ENCODE peak calls at places on chromosomes 12 and 14, in six cellular contexts. D is CD8-positive, alpha-beta memory T cell; Z is HepG2; H is dorsolateral prefrontal cortex; M is foreskin fibroblast; F is Panc1. T is an unnamed sample.

GRCh38 chr12:5487971-5488955 is 56.4 kb downstream of the NTF3 start:
- DNase-seq in D (no peak), Z (no peak), H (no peak), M (peak), F (no peak), T (no peak)

GRCh38 chr14:54083549-54084239 is 127.1 kb upstream of the BMP4 start:
- DNase-seq in D (no peak), Z (peak), H (no peak), M (no peak), F (no peak), T (no peak)

GRCh38 chr12:104622942-104623341 is 166.2 kb downstream of the CHST11 start:
- DNase-seq in D (no peak), Z (no peak), H (no peak), M (no peak), F (no peak), T (no peak)

GRCh38 chr12:50589650-50590435 is 85.1 kb downstream of the DIP2B start:
- DNase-seq in D (no peak), Z (no peak), H (no peak), M (peak), F (no peak), T (no peak)

GRCh38 chr12:96989916-96990315 is 82.9 kb downstream of the NEDD1 start:
- DNase-seq in D (no peak), Z (peak), H (no peak), M (no peak), F (no peak), T (no peak)

GRCh38 chr14:31877333-31877798 is 199.7 kb upstream of the ARHGAP5 start:
- DNase-seq in D (no peak), Z (no peak), H (no peak), M (peak), F (no peak), T (no peak)

GRCh38 chr12:13749380-13749779 is 232.0 kb downstream of the GRIN2B start:
- DNase-seq in D (no peak), Z (no peak), H (no peak), M (no peak), F (no peak), T (no peak)

GRCh38 chr12:104285740-104286537 is 17.6 kb upstream of the EID3 start:
- DNase-seq in D (no peak), Z (no peak), H (no peak), M (peak), F (no peak), T (no peak)

GRCh38 chr12:106131671-106132070 is 7.1 kb downstream of the NUAK1 start:
- DNase-seq in D (no peak), Z (peak), H (no peak), M (peak), F (no peak), T (no peak)

GRCh38 chr14:96741151-96741977 is 55.8 kb upstream of the VRK1 start:
- DNase-seq in D (peak), Z (no peak), H (peak), M (peak), F (no peak), T (no peak)

GRCh38 chr14:53331247-53331646 is 178.1 kb upstream of the DDHD1 start:
- DNase-seq in D (no peak), Z (no peak), H (no peak), M (peak), F (no peak), T (peak)

GRCh38 chr12:50913224-50913623 is 39.1 kb upstream of the HIGD1C start:
- DNase-seq in D (no peak), Z (no peak), H (no peak), M (no peak), F (no peak), T (no peak)

GRCh38 chr12:106084048-106084671 is 54.6 kb downstream of the NUAK1 start:
- DNase-seq in D (no peak), Z (peak), H (no peak), M (peak), F (no peak), T (no peak)

GRCh38 chr12:110906088-110906487 is 14.3 kb downstream of the MYL2 start:
- DNase-seq in D (no peak), Z (no peak), H (no peak), M (no peak), F (no peak), T (no peak)

GRCh38 chr12:98371419-98371818 is 144.0 kb upstream of the TMPO start:
- DNase-seq in D (no peak), Z (no peak), H (no peak), M (no peak), F (no peak), T (no peak)

GRCh38 chr12:101108130-101108529 is 101.9 kb downstream of the SLC5A8 start:
- DNase-seq in D (no peak), Z (peak), H (no peak), M (no peak), F (no peak), T (no peak)

GRCh38 chr12:10551375-10551774 is 45.7 kb downstream of the EIF2S3B start:
- DNase-seq in D (no peak), Z (no peak), H (no peak), M (no peak), F (no peak), T (no peak)

GRCh38 chr12:50246873-50247612 is 36.3 kb downstream of the LIMA1 start:
- DNase-seq in D (no peak), Z (peak), H (no peak), M (peak), F (peak), T (peak)

GRCh38 chr12:114430306-114430705 is 24.4 kb upstream of the TBX5 start:
- DNase-seq in D (no peak), Z (no peak), H (no peak), M (peak), F (no peak), T (no peak)

GRCh38 chr12:129871991-129872969 is 31.5 kb downstream of the TMEM132D start:
- DNase-seq in D (no peak), Z (no peak), H (no peak), M (no peak), F (no peak), T (no peak)

GRCh38 chr14:64701660-64702059 is 2.6 kb upstream of the PLEKHG3 start:
- DNase-seq in D (no peak), Z (no peak), H (no peak), M (no peak), F (no peak), T (no peak)

GRCh38 chr14:105203057-105203494 is 22.0 kb upstream of the NUDT14 start:
- DNase-seq in D (peak), Z (no peak), H (peak), M (peak), F (peak), T (no peak)

GRCh38 chr12:118958520-118958919 is 22.8 kb upstream of the SRRM4 start:
- DNase-seq in D (no peak), Z (no peak), H (no peak), M (no peak), F (no peak), T (no peak)

GRCh38 chr12:68342966-68343365 is 10.8 kb upstream of the MDM1 start:
- DNase-seq in D (no peak), Z (no peak), H (no peak), M (no peak), F (no peak), T (no peak)

GRCh38 chr14:64825006-64825405 is 54.7 kb downstream of the SPTB start:
- DNase-seq in D (no peak), Z (no peak), H (no peak), M (no peak), F (no peak), T (no peak)

GRCh38 chr12:116628450-116628793 is 69.2 kb downstream of the MAP1LC3B2 start:
- DNase-seq in D (no peak), Z (no peak), H (no peak), M (no peak), F (no peak), T (no peak)

GRCh38 chr12:62714409-62715075 is 220.4 kb downstream of the PPM1H start:
- DNase-seq in D (no peak), Z (no peak), H (no peak), M (peak), F (no peak), T (no peak)

DNA sequence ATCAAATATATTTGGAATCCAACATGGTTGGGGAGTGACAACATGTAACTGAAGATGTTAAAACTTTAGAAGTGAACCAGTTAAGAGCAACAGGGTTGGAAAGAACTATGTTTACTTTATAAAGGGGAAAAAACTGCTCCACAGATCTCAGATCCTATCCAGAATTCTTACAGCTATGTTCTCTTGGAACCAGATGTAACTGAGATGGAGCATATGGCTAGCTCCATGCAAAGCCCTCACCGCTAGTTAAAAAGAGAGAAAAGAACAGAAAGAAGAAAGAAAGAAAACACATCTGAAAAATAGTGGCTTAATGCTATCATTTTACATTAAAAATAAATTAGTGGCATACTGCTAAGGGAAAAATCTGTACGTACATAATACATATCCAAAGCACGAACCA is 235.3 kb downstream of the NELL2 start:
- DNase-seq in D (no peak), Z (no peak), H (no peak), M (no peak), F (no peak), T (no peak)
- H3K4me3 ChIP-seq in D (no peak), Z (no peak), H (no peak), M (no peak), F (no peak), T (no peak)

GRCh38 chr14:59870277-59871165 is at the start of gene RTN1:
- DNase-seq in D (no peak), Z (no peak), H (peak), M (peak), F (no peak), T (no peak)
- H3K4me3 ChIP-seq in D (no peak), Z (peak), H (peak), M (peak), F (peak), T (peak)

GRCh38 chr12:14833952-14834351 is 9.4 kb downstream of the ART4 start:
- DNase-seq in D (no peak), Z (peak), H (no peak), M (peak), F (no peak), T (no peak)

GRCh38 chr12:14834502-14834901 is 8.8 kb downstream of the ART4 start:
- DNase-seq in D (no peak), Z (no peak), H (no peak), M (no peak), F (no peak), T (no peak)

GRCh38 chr12:14833336-14833735 is 10.0 kb downstream of the ART4 start:
- DNase-seq in D (no peak), Z (no peak), H (no peak), M (no peak), F (no peak), T (no peak)

GRCh38 chr12:14839262-14839661 is 4.1 kb downstream of the ART4 start:
- DNase-seq in D (no peak), Z (no peak), H (no peak), M (no peak), F (no peak), T (no peak)

DNA sequence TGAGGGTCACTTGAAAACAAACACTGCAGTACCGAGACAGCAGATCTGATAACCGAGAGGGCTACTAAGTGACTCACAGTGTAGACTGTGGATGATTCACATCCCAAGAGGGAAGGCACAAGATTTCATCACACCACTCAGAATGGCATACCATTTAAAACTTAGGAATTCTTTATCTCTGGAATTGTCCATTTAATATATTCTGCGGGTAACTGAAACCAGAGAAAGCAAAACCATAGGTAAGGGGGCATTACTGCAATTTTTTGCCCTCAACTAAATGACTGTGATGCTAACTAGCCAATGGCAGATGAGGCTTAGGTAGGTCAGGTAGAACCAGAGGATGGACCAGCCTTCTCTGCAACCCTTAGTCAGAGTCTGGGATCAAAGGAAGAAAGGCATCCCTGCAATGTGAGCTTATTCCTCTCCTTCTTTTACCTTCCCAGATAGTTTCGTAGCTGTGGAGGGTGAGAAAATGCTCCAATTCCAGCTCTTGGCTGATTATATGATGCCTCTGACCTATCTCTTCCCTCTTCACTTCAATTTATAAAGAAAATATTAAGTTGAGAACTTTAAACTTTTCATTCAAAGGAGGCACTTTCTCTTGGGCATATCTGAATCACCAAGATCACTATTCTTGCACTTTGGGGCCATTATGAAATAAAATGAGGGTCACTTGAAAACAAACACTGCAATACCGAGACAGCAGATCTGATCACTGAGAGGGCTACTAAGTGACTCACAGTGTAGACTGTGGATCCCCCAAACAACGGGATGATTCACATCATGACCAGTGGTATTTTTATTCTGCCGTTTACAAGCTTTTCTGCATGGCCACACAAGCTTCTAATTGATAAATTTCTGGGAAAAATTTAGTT is 6.8 kb downstream of the ART4 start:
- DNase-seq in D (no peak), Z (peak), H (no peak), M (peak), F (peak), T (peak)
- H3K4me3 ChIP-seq in D (no peak), Z (no peak), H (no peak), M (peak), F (no peak), T (no peak)

GRCh38 chr12:57109207-57110160 is 1.7 kb downstream of the STAT6 start:
- DNase-seq in D (no peak), Z (no peak), H (no peak), M (no peak), F (no peak), T (no peak)

GRCh38 chr12:57110189-57111045 is 745 bp downstream of the STAT6 start:
- DNase-seq in D (peak), Z (peak), H (peak), M (peak), F (no peak), T (no peak)

GRCh38 chr12:57116580-57117281 is 5.6 kb upstream of the STAT6 start:
- DNase-seq in D (no peak), Z (no peak), H (no peak), M (no peak), F (no peak), T (no peak)

GRCh38 chr12:57111046-57111698 is at the start of gene STAT6:
- DNase-seq in D (peak), Z (peak), H (peak), M (peak), F (no peak), T (no peak)

GRCh38 chr12:57112492-57113294 is 1.5 kb upstream of the STAT6 start:
- DNase-seq in D (no peak), Z (no peak), H (peak), M (no peak), F (peak), T (no peak)
- H3K4me3 ChIP-seq in D (peak), Z (peak), H (peak), M (peak), F (peak), T (peak)

GRCh38 chr12:77998236-77998786 is 167.6 kb downstream of the NAV3 start:
- DNase-seq in D (no peak), Z (no peak), H (no peak), M (no peak), F (no peak), T (no peak)

GRCh38 chr12:78002878-78003277 is 172.2 kb downstream of the NAV3 start:
- DNase-seq in D (no peak), Z (no peak), H (no peak), M (no peak), F (no peak), T (no peak)

GRCh38 chr12:77996670-77997069 is 166.0 kb downstream of the NAV3 start:
- DNase-seq in D (no peak), Z (no peak), H (no peak), M (no peak), F (no peak), T (no peak)

GRCh38 chr12:77995436-77996167 is 164.9 kb downstream of the NAV3 start:
- DNase-seq in D (no peak), Z (no peak), H (no peak), M (peak), F (peak), T (peak)

DNA sequence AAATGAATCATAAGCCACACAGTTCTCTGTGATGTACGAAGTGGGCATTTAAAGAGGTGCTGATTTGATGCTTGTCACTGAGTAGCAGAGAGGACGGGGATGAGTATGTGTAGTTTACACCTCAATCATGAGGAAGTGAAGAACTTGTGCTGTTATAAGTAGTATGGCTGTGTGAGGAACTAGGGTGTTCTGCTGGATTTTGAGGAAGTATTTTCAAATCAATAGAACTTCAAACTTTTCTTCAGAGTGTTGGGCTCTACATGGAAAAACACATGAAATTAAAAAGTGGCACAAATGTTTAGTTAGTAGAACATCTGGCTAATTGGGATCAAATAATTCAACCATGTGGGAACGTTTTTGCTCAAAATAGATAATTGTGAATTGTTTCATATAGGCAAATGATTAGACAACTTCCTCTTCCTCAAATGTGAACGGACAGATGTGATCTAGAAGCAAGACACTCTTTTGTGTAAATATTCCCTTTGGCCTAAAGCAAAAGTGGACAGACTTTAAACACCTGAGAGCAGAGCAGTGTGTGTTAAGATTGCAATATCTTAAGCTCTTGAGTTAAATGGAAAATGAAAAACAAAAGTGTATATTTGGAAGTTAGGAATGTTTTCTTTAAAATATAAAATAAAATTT is 168.5 kb downstream of the NAV3 start:
- DNase-seq in D (no peak), Z (no peak), H (no peak), M (no peak), F (no peak), T (no peak)
- H3K4me3 ChIP-seq in D (no peak), Z (no peak), H (no peak), M (no peak), F (no peak), T (no peak)

GRCh38 chr12:32536000-32536345 is 136.6 kb downstream of the FGD4 start:
- DNase-seq in D (no peak), Z (no peak), H (no peak), M (no peak), F (no peak), T (no peak)
- H3K4me3 ChIP-seq in D (no peak), Z (peak), H (peak), M (peak), F (no peak), T (no peak)

GRCh38 chr12:132506730-132507538 is 17.0 kb downstream of the FBRSL1 start:
- DNase-seq in D (peak), Z (no peak), H (peak), M (peak), F (no peak), T (no peak)
- H3K4me3 ChIP-seq in D (peak), Z (no peak), H (peak), M (peak), F (no peak), T (no peak)

DNA sequence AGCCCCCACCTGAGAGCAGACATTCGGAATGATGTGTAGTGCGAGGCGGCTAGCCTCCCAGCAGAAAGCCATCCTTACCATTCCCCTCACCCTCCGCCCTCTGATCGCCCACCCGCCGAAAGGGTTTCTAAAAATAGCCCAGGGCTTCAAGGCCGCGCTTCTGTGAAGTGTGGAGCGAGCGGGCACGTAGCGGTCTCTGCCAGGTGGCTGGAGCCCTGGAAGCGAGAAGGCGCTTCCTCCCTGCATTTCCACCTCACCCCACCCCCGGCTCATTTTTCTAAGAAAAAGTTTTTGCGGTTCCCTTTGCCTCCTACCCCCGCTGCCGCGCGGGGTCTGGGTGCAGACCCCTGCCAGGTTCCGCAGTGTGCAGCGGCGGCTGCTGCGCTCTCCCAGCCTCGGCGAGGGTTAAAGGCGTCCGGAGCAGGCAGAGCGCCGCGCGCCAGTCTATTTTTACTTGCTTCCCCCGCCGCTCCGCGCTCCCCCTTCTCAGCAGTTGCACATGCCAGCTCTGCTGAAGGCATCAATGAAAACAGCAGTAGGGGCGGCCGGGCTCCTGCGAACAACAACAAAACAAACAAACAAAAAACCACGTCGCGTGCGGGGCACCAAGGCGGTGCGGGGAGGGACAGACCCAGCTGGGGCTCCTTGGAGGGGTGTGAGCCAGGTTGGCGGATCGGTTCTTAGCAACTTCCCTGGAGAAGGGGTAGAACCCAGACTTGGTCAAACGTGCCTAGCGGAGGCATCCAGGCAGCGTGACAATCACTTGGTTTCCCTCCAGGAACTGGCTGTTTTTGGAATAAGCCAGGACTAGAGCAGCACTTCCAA is 2.4 kb downstream of the PRMT8 start:
- DNase-seq in D (no peak), Z (no peak), H (peak), M (peak), F (no peak), T (no peak)
- H3K4me3 ChIP-seq in D (no peak), Z (no peak), H (peak), M (no peak), F (no peak), T (no peak)

T was measured in epithelial cell of proximal tubule.